ENCODE peak calls at places on chromosome 11, in eight cellular contexts. R is body of pancreas, W is adrenal gland, E is ovary, P is transverse colon, V is prostate gland, A is uterus, H is H1. X is an unnamed sample.

GRCh38 chr11:10862446-10862845 is 4.6 kb upstream of the ZBED5 start:
- DNase-seq in R (no peak), W (no peak), E (no peak), P (no peak), V (no peak), A (no peak), H (no peak), X (no peak)

GRCh38 chr11:68506908-68507307 is 46.4 kb downstream of the PPP6R3 start:
- DNase-seq in R (no peak), W (no peak), E (no peak), P (no peak), V (no peak), A (no peak), H (no peak), X (no peak)

GRCh38 chr11:44709281-44709562 is 17.5 kb upstream of the TSPAN18 start:
- DNase-seq in R (no peak), W (peak; percentile 75), E (no peak), P (no peak), V (no peak), A (no peak), H (no peak), X (no peak)

GRCh38 chr11:119373917-119374631 is 7.4 kb downstream of the USP2 start:
- DNase-seq in R (peak; percentile 80), W (peak; percentile 86), E (peak; percentile 74), P (peak; percentile 84), V (peak; percentile 55), A (peak; percentile 76), H (no peak), X (peak; percentile 52)

GRCh38 chr11:64723907-64724862 is 1.2 kb upstream of the NRXN2 start:
- DNase-seq in R (no peak), W (no peak), E (no peak), P (no peak), V (no peak), A (no peak), H (no peak), X (no peak)

GRCh38 chr11:60301178-60301577 is 20.7 kb downstream of the MS4A4A start:
- DNase-seq in R (no peak), W (no peak), E (no peak), P (no peak), V (no peak), A (no peak), H (no peak), X (no peak)

GRCh38 chr11:114257621-114258558 is 38.3 kb upstream of the NNMT start:
- DNase-seq in R (peak; percentile 39), W (peak; percentile 66), E (peak; percentile 81), P (no peak), V (peak; percentile 70), A (peak; percentile 84), H (no peak), X (peak; percentile 65)

GRCh38 chr11:33669598-33670249 is 30.9 kb downstream of the C11orf91 start:
- DNase-seq in R (no peak), W (no peak), E (no peak), P (no peak), V (no peak), A (no peak), H (no peak), X (no peak)

GRCh38 chr11:34501500-34501899 is 12.1 kb downstream of the ELF5 start:
- DNase-seq in R (peak; percentile 44), W (no peak), E (no peak), P (no peak), V (no peak), A (no peak), H (no peak), X (peak; percentile 28)

GRCh38 chr11:125871391-125872137 is 15.9 kb upstream of the HYLS1 start:
- DNase-seq in R (peak; percentile 26), W (peak; percentile 45), E (no peak), P (no peak), V (no peak), A (no peak), H (no peak), X (no peak)

GRCh38 chr11:114319716-114320328 is 23.6 kb downstream of the NNMT start:
- DNase-seq in R (no peak), W (no peak), E (no peak), P (no peak), V (no peak), A (no peak), H (no peak), X (no peak)

GRCh38 chr11:110152199-110152598 is 59.0 kb downstream of the ZC3H12C start:
- DNase-seq in R (no peak), W (no peak), E (no peak), P (no peak), V (no peak), A (no peak), H (no peak), X (no peak)

DNA sequence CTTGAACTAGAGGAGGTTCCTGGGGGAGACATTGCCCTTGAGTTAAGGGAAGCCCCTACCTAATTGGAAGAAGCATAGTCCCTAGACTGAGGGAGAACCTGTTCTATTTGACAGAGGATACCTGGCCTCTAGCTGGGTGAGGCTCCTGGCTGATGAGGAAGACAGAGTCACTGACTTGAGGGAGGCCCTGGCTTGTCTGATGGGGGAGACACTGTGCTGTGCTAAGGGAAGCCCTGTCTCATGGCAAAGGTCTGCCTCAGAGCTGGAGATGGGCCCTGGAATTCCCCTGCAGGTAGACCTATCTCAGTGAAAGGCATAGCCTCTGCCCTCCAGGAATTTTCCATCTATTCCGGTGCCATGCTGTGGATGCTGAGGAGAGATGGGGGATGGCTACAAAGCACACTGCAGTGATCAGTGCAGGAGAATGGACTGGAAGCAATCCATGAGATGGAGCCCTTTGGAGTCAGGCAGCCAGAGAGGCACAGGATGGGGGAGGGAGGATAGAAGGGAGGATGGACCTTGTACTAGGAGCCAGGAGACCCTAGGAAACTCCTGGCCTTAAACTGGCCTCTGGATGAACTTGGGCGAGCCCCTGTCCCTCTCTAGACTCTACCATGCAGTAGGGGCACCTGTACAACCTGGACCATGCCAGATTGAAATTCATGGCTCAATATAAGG is 39.9 kb downstream of the SLCO2B1 start:
- DNase-seq in R (no peak), W (no peak), E (no peak), P (no peak), V (no peak), A (no peak), H (no peak), X (no peak)
- H3K27ac ChIP-seq in R (no peak overlapping the region), W (no peak overlapping the region), E (no peak overlapping the region), P (no peak overlapping the region), V (no peak overlapping the region), A (no peak overlapping the region), H (no peak overlapping the region), X (no peak overlapping the region)

GRCh38 chr11:112518371-112518770 is 257.7 kb upstream of the PLET1 start:
- DNase-seq in R (no peak), W (no peak), E (no peak), P (no peak), V (no peak), A (no peak), H (no peak), X (no peak)
- TF ChIP-seq POLR2A in R (no peak), W (no peak), E (no peak), P (no peak), V (no peak), A (no peak), H (no peak), X (no peak)

GRCh38 chr11:130871616-130872015 is 44.7 kb downstream of the SNX19 start:
- DNase-seq in R (no peak), W (no peak), E (no peak), P (no peak), V (no peak), A (no peak), H (no peak), X (no peak)

GRCh38 chr11:130872513-130872912 is 43.8 kb downstream of the SNX19 start:
- DNase-seq in R (no peak), W (no peak), E (no peak), P (no peak), V (no peak), A (no peak), H (no peak), X (no peak)

GRCh38 chr11:130872961-130873360 is 43.3 kb downstream of the SNX19 start:
- DNase-seq in R (peak; percentile 18), W (peak; percentile 48), E (no peak), P (no peak), V (no peak), A (peak; percentile 38), H (no peak), X (no peak)

GRCh38 chr11:130873766-130874165 is 42.5 kb downstream of the SNX19 start:
- DNase-seq in R (no peak), W (no peak), E (no peak), P (no peak), V (no peak), A (no peak), H (no peak), X (no peak)

GRCh38 chr11:130872102-130872501 is 44.2 kb downstream of the SNX19 start:
- DNase-seq in R (no peak), W (no peak), E (no peak), P (no peak), V (no peak), A (no peak), H (no peak), X (no peak)
- H3K4me1 ChIP-seq in R (no peaks in the 10 kb centered on the region), W (no peaks in the 10 kb centered on the region), E (peaks cover 2% of the 10 kb centered on the region), P (no peaks in the 10 kb centered on the region), V (no peaks in the 10 kb centered on the region), A (peaks cover 9% of the 10 kb centered on the region), H (no peaks in the 10 kb centered on the region), X (peaks cover 11% of the 10 kb centered on the region)

GRCh38 chr11:130861283-130861682 is 55.0 kb downstream of the SNX19 start:
- DNase-seq in R (no peak), W (no peak), E (no peak), P (no peak), V (no peak), A (no peak), H (no peak), X (no peak)
- H3K27ac ChIP-seq in R (no peak overlapping the region), W (no peak overlapping the region), E (no peak overlapping the region), P (no peak overlapping the region), V (no peak overlapping the region), A (no peak overlapping the region), H (no peak overlapping the region), X (no peak overlapping the region)

DNA sequence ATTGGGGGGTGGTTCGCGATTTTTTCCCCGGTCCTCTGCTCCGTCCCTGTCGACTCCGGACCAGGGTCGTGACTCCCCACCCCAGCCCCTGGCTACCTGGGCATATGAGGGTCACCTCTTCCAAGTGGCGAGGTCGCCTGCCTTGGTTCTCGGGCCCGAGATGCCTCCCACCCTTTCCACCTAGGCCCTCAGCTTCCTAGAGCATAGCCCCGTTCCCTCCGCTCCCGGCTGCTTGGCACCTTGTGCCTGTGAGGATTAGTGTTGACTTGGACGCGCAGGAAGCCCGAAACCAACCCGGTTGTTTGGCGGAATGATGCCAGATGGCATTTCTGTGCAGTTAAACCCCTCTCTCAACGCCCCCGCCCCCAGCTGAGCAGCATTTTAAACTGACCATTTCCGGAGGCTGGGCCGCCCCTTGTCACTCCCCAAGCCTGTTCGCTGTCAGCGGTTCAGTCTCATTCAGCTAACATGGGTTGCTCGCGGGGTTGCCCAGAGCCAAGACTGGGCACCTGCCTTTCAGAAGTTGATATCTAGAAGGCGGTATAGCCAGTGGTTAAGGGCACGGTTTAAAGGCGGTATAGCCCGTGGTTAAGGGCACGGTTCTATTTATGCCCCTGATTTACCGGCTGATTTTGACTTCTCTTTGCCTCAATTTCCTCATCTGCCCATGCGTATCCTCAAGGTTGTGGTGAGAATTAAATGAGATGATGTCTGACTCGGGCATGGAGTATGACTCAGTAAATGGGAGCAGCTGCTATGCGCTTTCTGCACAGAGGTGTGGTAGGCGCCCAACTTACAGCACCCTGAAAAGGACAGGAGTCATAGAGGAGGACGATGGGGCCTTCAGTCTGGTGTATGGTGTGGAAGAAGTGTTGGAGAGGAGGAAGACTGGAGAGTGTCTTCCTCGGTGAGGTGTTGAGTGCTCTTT is 639 bp downstream of the INCENP start:
- DNase-seq in R (peak; percentile 40), W (no peak), E (no peak), P (peak; percentile 41), V (peak; percentile 14), A (no peak), H (no peak), X (no peak)
- TF ChIP-seq POLR2A in R (no peak), W (no peak), E (no peak), P (no peak), V (no peak), A (no peak), H (no peak), X (no peak)

X was measured in tibial nerve.